ENCODE peak calls at places on chromosomes 4 and X, in seven cellular contexts. J is K562, R is A549, A is SK-N-SH, C is GM23338, V is HCT116, L is GM12878. F is an unnamed sample.

GRCh38 chrX:21770631-21771321 is 12.9 kb upstream of the SMPX start:
- DNase-seq in J (peak), R (no peak), A (no peak), C (peak), V (peak), L (no peak), F (peak)

GRCh38 chrX:44162964-44163475 is 180.5 kb downstream of the EFHC2 start:
- DNase-seq in J (no peak), R (no peak), A (no peak), C (no peak), V (no peak), L (no peak), F (no peak)

GRCh38 chr4:26298198-26298950 is 22.4 kb upstream of the RBPJ start:
- DNase-seq in J (no peak), R (no peak), A (no peak), C (peak), V (no peak), L (no peak), F (no peak)

GRCh38 chr4:181662383-181662782 is 580.8 kb upstream of the TENM3 start:
- DNase-seq in J (no peak), R (no peak), A (no peak), C (no peak), V (no peak), L (no peak), F (no peak)

GRCh38 chrX:19981987-19982386 is 8.9 kb downstream of the BCLAF3 start:
- DNase-seq in J (no peak), R (no peak), A (no peak), C (no peak), V (no peak), L (no peak), F (no peak)

GRCh38 chr4:171534391-171534790 is 278.8 kb upstream of the GALNTL6 start:
- DNase-seq in J (no peak), R (no peak), A (no peak), C (no peak), V (no peak), L (no peak), F (no peak)

GRCh38 chr4:109303141-109303499 is 662 bp upstream of the COL25A1 start:
- DNase-seq in J (no peak), R (no peak), A (no peak), C (no peak), V (no peak), L (no peak), F (no peak)

GRCh38 chr4:107050525-107051135 is 14.5 kb upstream of the DKK2 start:
- DNase-seq in J (peak), R (no peak), A (no peak), C (peak), V (peak), L (no peak), F (no peak)

GRCh38 chr4:140300271-140300970 is 73.0 kb upstream of the SCOC start:
- DNase-seq in J (no peak), R (peak), A (no peak), C (no peak), V (peak), L (no peak), F (no peak)

GRCh38 chr4:92501456-92501855 is 197.7 kb downstream of the GRID2 start:
- DNase-seq in J (no peak), R (no peak), A (no peak), C (no peak), V (no peak), L (no peak), F (no peak)

GRCh38 chr4:111678908-111679307 is 466.3 kb upstream of the FAM241A start:
- DNase-seq in J (no peak), R (no peak), A (no peak), C (no peak), V (no peak), L (no peak), F (no peak)

GRCh38 chrX:148080593-148080992 is 99.5 kb downstream of the FMR1NB start:
- DNase-seq in J (no peak), R (no peak), A (no peak), C (no peak), V (no peak), L (no peak), F (no peak)

GRCh38 chrX:72268601-72269365 is 8.3 kb downstream of the RPS4X start:
- DNase-seq in J (no peak), R (no peak), A (no peak), C (no peak), V (no peak), L (no peak), F (no peak)

GRCh38 chrX:129540725-129541184 is 696 bp downstream of the OCRL start:
- DNase-seq in J (peak), R (peak), A (no peak), C (peak), V (no peak), L (no peak), F (peak)

GRCh38 chr4:108060164-108060563 is 70.5 kb downstream of the HADH start:
- DNase-seq in J (peak), R (peak), A (peak), C (peak), V (peak), L (no peak), F (no peak)

GRCh38 chr4:153216546-153216945 is 12.3 kb downstream of the TRIM2 start:
- DNase-seq in J (no peak), R (no peak), A (no peak), C (no peak), V (no peak), L (no peak), F (no peak)

GRCh38 chr4:1862055-1862911 is 6.3 kb upstream of the LETM1 start:
- DNase-seq in J (no peak), R (no peak), A (no peak), C (peak), V (no peak), L (no peak), F (no peak)

GRCh38 chrX:16662402-16662801 is 12.4 kb downstream of the S100G start:
- DNase-seq in J (no peak), R (no peak), A (no peak), C (no peak), V (no peak), L (no peak), F (no peak)

GRCh38 chr4:176323511-176324160 is 3.9 kb downstream of the SPCS3 start:
- DNase-seq in J (no peak), R (no peak), A (no peak), C (no peak), V (no peak), L (no peak), F (no peak)

GRCh38 chr4:117626664-117627063 is 407.6 kb upstream of the NDST3 start:
- DNase-seq in J (no peak), R (no peak), A (no peak), C (no peak), V (no peak), L (no peak), F (no peak)

GRCh38 chrX:42466706-42467105 is 311.3 kb downstream of the PPP1R2C start:
- DNase-seq in J (no peak), R (no peak), A (no peak), C (no peak), V (no peak), L (no peak), F (no peak)

GRCh38 chrX:42459735-42460134 is 318.2 kb downstream of the PPP1R2C start:
- DNase-seq in J (no peak), R (no peak), A (no peak), C (no peak), V (no peak), L (no peak), F (no peak)

DNA sequence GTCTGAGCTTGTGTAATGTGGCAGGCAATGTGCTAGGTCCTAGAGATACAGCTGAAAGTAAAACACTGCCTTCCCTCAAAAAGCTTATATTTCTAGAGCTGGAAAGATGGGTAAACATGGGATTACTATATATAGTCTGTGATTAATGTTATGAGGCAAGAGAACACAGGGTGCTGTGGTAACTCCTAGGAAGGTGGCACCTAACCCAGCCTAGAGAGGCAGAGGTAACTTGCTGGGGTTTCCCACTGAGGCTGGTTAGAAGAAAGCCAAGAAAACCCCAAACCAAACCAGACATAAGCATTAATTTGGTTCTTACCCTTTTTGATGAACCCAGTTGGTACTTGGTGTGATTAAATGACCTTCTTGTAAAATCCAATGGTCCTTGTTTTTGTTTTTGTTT is 315.0 kb downstream of the PPP1R2C start:
- DNase-seq in J (no peak), R (no peak), A (no peak), C (no peak), V (no peak), L (no peak), F (no peak)
- TF ChIP-seq REST in J (no peak), R (no peak), A (no peak), C (no peak), V (no peak), L (no peak), F (no peak)

GRCh38 chr4:56755901-56756300 is 65.6 kb downstream of the SPINK2 start:
- DNase-seq in J (no peak), R (no peak), A (no peak), C (no peak), V (no peak), L (no peak), F (no peak)
- TF ChIP-seq REST in J (no peak), R (no peak), A (no peak), C (no peak), V (no peak), L (no peak), F (no peak)

DNA sequence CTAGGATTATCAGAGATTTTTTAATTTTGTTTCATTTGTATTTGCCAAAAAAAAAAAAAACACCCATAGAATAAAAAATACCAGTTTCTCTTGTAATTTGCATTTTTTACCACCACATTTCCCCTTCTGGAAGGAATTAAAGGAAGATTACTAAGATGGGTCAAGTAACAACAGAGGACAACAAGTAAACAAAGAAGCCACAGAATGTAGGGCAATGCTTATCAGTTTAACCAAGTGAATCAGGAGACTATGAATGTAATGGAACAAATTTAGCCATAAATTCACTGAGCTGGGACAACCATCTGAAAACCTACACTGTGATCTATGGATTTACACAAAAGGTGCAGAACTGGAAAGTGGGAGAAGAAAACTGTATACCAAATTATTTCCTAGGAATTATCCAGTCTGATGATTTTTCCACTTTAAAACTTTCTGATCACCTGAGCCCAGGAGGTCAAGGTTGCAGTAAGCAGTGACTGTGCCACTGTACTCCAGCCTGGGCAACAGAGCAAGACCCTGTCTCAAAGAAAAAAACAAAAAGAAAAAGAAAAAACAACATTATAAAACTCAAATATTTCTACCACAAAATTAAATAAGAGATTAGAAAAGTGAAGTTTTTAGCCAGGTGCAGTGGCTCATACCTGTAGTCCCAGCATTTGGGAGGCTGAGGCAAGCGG is 32.4 kb downstream of the LRBA start:
- DNase-seq in J (no peak), R (no peak), A (no peak), C (no peak), V (no peak), L (no peak), F (no peak)
- TF ChIP-seq REST in J (no peak), R (no peak), A (no peak), C (no peak), V (no peak), L (no peak), F (no peak)

GRCh38 chrX:41145920-41146608 is 60.8 kb downstream of the USP9X start:
- DNase-seq in J (peak), R (no peak), A (no peak), C (no peak), V (peak), L (no peak), F (peak)
- TF ChIP-seq REST in J (no peak), R (no peak), A (no peak), C (no peak), V (no peak), L (no peak), F (no peak)

DNA sequence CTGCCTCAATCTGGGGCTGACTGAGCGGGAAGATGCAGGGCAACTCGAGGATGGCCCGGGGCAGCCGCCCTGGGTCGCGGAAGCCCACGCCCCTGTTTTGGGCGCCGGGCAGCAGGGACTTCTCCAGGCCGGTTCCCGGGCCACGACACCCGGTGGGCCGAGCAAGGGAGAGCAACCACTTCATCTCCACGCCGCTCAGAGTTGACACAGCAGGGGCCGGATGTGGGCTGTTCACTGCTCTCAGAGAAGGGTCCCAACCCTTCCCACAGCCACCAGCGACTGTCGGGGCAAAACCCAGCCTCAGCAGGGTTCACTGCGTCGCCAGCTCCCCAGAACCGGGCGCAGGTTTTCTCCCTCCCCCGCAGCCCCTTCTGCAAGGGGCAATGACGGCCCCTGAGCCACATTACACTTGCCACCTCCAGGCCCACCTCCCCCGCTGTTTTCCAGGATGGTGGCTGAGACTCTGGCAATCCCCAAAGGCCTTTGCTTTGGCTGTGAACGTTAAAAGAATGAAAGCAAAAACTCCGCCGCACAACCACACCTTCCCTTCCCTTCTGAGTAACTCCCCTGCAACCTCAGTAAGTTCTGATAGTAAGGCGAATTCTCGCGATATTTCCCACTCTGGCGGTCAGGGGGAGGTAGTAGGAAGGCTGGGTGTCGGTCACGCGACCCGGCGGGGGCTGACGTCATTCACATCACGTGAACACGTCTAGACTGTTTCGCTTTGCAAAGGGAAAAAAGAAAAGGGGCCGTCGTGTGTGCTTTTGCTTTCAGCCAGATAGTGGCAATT is 718 bp upstream of the CAMK2D start:
- DNase-seq in J (peak), R (peak), A (peak), C (peak), V (peak), L (peak), F (peak)
- TF ChIP-seq REST in J (no peak), R (peak), A (no peak), C (no peak), V (no peak), L (no peak), F (no peak)

F was measured in HL-60.